ENCODE peak calls at places on chromosome 5, in ten cellular contexts. A is lower lobe of right lung, N is fibroblast of lung, M is HL-60, I is neuronal stem cell, R is MG63, P is BJ, H is AG10803, X is lower leg skin, V is H7. Y is an unnamed sample.

GRCh38 chr5:1343931-1344901 is 683 bp downstream of the CLPTM1L start:
- DNase-seq in I (no peak), P (no peak), H (no peak), N (peak; percentile 21), V (no peak), R (peak; percentile 54), A (no peak), X (no peak), M (no peak), Y (peak; percentile 13)

GRCh38 chr5:135094339-135095051 is 60.5 kb upstream of the PITX1 start:
- DNase-seq in N (no peak), X (no peak), V (no peak), A (no peak), R (peak; percentile 47), M (no peak), H (no peak), P (no peak), I (no peak), Y (no peak)

GRCh38 chr5:106020889-106021288 is 1649.8 kb downstream of the EFNA5 start:
- DNase-seq in M (no peak), A (no peak), R (no peak), H (no peak), N (peak; percentile 30), X (no peak), I (no peak), V (no peak), P (no peak), Y (no peak)

GRCh38 chr5:10289353-10289752 is 18.3 kb downstream of the CMBL start:
- DNase-seq in H (peak; percentile 67), N (no peak), I (no peak), M (no peak), V (peak; percentile 55), X (no peak), P (no peak), R (peak; percentile 85), A (no peak), Y (peak; percentile 49)

GRCh38 chr5:179732918-179733763 is 519 bp downstream of the MAML1 start:
- DNase-seq in P (no peak), A (peak; percentile 64), H (peak; percentile 24), M (peak; percentile 25), X (peak; percentile 24), I (peak; percentile 12), R (peak; percentile 53), N (peak; percentile 35), V (no peak), Y (peak; percentile 30)

GRCh38 chr5:74579215-74579614 is 61.3 kb downstream of the ENC1 start:
- DNase-seq in P (no peak), M (no peak), R (no peak), V (no peak), H (no peak), I (no peak), N (peak; percentile 95), A (no peak), X (no peak), Y (no peak)

GRCh38 chr5:174323878-174324281 is 278.4 kb downstream of the NSG2 start:
- DNase-seq in H (peak; percentile 17), A (no peak), V (peak; percentile 90), M (no peak), I (peak; percentile 67), N (peak; percentile 75), P (no peak), X (no peak), R (peak; percentile 50), Y (peak; percentile 42)

GRCh38 chr5:98816574-98817222 is 43.2 kb downstream of the RGMB start:
- DNase-seq in P (no peak), V (no peak), R (no peak), X (no peak), N (no peak), I (no peak), H (no peak), A (peak; percentile 71), M (no peak), Y (no peak)

GRCh38 chr5:14153932-14154646 is 10.9 kb downstream of the TRIO start:
- DNase-seq in P (no peak), A (peak; percentile 57), N (peak; percentile 91), H (peak; percentile 79), V (peak; percentile 51), X (peak; percentile 71), R (peak; percentile 96), M (no peak), I (no peak), Y (peak; percentile 85)

GRCh38 chr5:169089343-169089742 is 211.6 kb downstream of the SLIT3 start:
- DNase-seq in M (no peak), X (no peak), V (no peak), A (no peak), I (no peak), H (no peak), N (no peak), R (no peak), P (no peak), Y (no peak)

GRCh38 chr5:147148715-147149114 is 86.1 kb upstream of the STK32A start:
- DNase-seq in M (no peak), A (no peak), P (no peak), X (no peak), R (no peak), H (no peak), N (no peak), I (no peak), V (no peak), Y (no peak)

GRCh38 chr5:94499806-94500205 is 118.6 kb downstream of the KIAA0825 start:
- DNase-seq in H (no peak), N (no peak), I (no peak), R (no peak), X (no peak), P (no peak), A (no peak), M (no peak), V (no peak), Y (no peak)

GRCh38 chr5:169637085-169637855 is at the start of gene DOCK2:
- DNase-seq in H (no peak), M (peak; percentile 92), R (no peak), P (no peak), X (no peak), V (peak; percentile 80), N (no peak), A (peak; percentile 87), I (no peak), Y (no peak)

GRCh38 chr5:138180183-138180782 is 1.4 kb downstream of the KIF20A start:
- DNase-seq in H (peak; percentile 52), P (no peak), M (peak; percentile 63), I (peak; percentile 45), A (no peak), X (no peak), R (no peak), V (no peak), N (peak; percentile 48), Y (peak; percentile 70)

DNA sequence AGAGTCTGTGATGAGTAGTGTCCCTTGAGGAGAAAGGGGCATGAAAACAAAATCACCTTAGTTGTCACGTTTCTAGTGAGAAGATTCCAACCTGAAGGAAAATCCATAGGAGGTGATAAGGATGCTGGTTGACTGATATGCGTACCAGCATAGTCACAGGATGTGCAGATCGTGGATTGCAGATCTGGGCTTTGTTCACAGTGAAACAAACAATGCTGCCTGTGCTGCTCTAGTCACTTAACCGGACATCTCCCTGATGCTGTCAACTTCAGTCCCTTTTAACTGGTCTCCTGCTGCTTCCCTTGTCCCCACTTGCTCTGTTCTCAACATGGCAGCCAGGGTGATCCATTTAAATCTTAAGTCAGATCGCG is 89.7 kb downstream of the IQGAP2 start:
- DNase-seq in R (no peak), H (no peak), M (no peak), P (no peak), V (no peak), X (no peak), N (no peak), I (no peak), A (no peak), Y (no peak)
- H3K4me3 ChIP-seq in R (no peak overlapping the region), H (no peak overlapping the region), M (no peak overlapping the region), P (no peak overlapping the region), V (no peak overlapping the region), X (no peak overlapping the region), N (no peak overlapping the region), I (no peak overlapping the region), A (no peak overlapping the region), Y (no peak overlapping the region)

DNA sequence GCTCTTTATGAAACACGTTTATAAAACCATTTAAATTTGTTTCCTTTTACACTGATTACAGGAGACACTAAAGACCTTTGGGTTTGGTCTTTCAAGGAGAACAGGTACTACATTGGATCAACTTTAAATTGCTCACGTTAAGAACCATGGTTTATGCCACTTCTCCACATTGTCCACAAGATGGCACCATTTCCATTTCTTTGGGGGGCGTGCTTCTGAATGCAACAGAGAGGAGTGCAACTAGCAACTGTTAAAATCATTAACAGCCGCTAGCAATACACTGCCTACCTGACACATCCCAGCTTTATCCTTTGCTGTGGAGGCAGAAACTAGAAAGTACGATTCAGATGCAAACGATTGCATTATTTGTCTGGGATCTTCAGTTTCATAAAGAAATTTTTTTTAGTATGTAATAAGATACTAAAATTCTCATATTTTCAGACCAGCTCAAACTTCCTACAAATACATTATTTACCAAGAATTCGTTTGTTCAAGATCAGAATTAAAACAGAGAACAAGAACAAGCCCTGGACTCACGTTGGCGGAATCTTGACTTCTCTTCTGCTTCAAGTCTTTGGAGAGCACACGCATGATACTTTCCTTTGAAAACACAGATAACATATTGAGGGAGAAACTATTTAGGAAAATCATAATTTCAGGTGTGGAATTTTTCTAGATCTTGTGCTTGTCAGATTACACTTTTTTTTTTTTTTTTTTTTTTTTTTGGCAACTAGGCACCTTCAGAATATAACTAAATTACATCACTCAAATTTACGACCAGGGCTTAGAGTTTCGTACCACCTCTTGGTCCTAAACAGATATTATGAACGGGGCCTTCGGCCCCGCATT is 702 bp downstream of the CDC20B start:
- DNase-seq in I (peak; percentile 75), H (peak; percentile 78), P (no peak), X (peak; percentile 41), N (peak; percentile 70), A (no peak), V (peak; percentile 79), M (peak; percentile 54), R (peak; percentile 45), Y (peak; percentile 82)
- H3K4me3 ChIP-seq in I (peak overlapping the region; percentile 74), H (peak overlapping the region; percentile 70), P (peak overlapping the region; percentile 40), X (no peak overlapping the region), N (peak overlapping the region; percentile 57), A (peak overlapping the region; percentile 54), V (no peak overlapping the region), M (peak overlapping the region; percentile 46), R (peak overlapping the region; percentile 49), Y (peak overlapping the region; percentile 55)

DNA sequence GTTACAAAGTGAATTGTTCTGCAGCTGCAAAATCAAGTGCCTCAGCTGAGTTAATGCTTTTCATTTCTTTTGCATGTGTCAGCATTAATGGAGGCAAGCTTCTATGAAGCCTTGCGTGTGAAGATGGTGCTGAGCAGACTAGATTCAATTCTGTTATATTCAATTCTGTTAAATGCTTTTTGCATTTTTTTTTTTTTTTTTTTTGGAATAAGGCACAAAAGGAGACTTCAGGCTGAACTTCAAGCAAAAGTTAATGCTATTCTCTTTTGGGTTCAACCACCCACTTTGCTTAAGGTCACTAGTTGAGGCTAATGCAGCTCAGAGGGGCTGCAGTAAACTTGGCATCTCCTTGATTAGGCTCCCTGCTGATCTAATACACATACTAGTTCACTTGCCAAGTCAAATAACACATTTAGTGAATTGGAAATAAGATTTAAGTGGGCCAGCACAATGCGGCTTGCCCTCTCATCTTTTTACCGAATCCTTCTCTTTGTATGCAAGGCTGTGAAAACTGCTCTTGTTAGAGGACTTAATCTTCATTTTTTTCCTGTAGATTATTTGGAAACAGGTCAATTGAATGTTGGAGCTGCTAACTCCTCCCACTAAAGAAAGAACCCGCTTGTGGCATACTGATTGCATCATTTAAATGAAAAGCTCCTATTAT is 1020.2 kb downstream of the NR2F1-AS1 start:
- DNase-seq in R (peak; percentile 5), N (peak; percentile 93), I (no peak), V (no peak), P (no peak), X (no peak), H (peak; percentile 83), M (no peak), A (no peak), Y (peak; percentile 56)
- H3K4me3 ChIP-seq in R (no peak overlapping the region), N (no peak overlapping the region), I (no peak overlapping the region), V (no peak overlapping the region), P (no peak overlapping the region), X (no peak overlapping the region), H (no peak overlapping the region), M (no peak overlapping the region), A (no peak overlapping the region), Y (no peak overlapping the region)

GRCh38 chr5:177427919-177428573 is 1.6 kb downstream of the GRK6 start:
- DNase-seq in R (peak; percentile 10), X (peak; percentile 15), P (no peak), M (peak; percentile 85), N (no peak), A (peak; percentile 59), I (no peak), H (no peak), V (no peak), Y (no peak)
- H3K4me3 ChIP-seq in R (peak overlapping the region; percentile 71), X (no peak overlapping the region), P (no peak overlapping the region), M (peak overlapping the region; percentile 67), N (peak overlapping the region; percentile 75), A (peak overlapping the region; percentile 80), I (no peak overlapping the region), H (peak overlapping the region; percentile 74), V (no peak overlapping the region), Y (peak overlapping the region; percentile 62)

Y was measured in fibroblast of mammary gland.